ENCODE peak calls at places on chromosome 2, in ten cellular contexts. One of them, this sample, is unnamed.

GRCh38 chr2:16084274-16084673 is 143.9 kb downstream of the MYCN start:
- DNase-seq in endodermal cell: peak; percentile 35
- DNase-seq in body of pancreas: no peak
- DNase-seq in upper lobe of right lung: no peak
- DNase-seq in adrenal gland: no peak
- DNase-seq in brain microvascular endothelial cell: no peak
- DNase-seq in left ventricle myocardium inferior: no peak
- DNase-seq in astrocyte: no peak
- DNase-seq in heart left ventricle: no peak
- DNase-seq in sigmoid colon: no peak
- DNase-seq in this sample: no peak

GRCh38 chr2:33579226-33579625 is 19.9 kb downstream of the FAM98A start:
- DNase-seq in brain microvascular endothelial cell: no peak
- DNase-seq in upper lobe of right lung: no peak
- DNase-seq in adrenal gland: no peak
- DNase-seq in astrocyte: no peak
- DNase-seq in heart left ventricle: no peak
- DNase-seq in sigmoid colon: no peak
- DNase-seq in endodermal cell: no peak
- DNase-seq in left ventricle myocardium inferior: no peak
- DNase-seq in body of pancreas: no peak
- DNase-seq in this sample: no peak

GRCh38 chr2:11537951-11538350 is 4.1 kb downstream of the GREB1 start:
- DNase-seq in body of pancreas: no peak
- DNase-seq in brain microvascular endothelial cell: no peak
- DNase-seq in adrenal gland: no peak
- DNase-seq in left ventricle myocardium inferior: no peak
- DNase-seq in astrocyte: no peak
- DNase-seq in sigmoid colon: no peak
- DNase-seq in endodermal cell: peak; percentile 41
- DNase-seq in heart left ventricle: no peak
- DNase-seq in upper lobe of right lung: no peak
- DNase-seq in this sample: no peak

GRCh38 chr2:237181844-237182243 is 96.2 kb downstream of the COPS8 start:
- DNase-seq in adrenal gland: peak; percentile 35
- DNase-seq in sigmoid colon: peak; percentile 76
- DNase-seq in upper lobe of right lung: no peak
- DNase-seq in endodermal cell: no peak
- DNase-seq in left ventricle myocardium inferior: no peak
- DNase-seq in brain microvascular endothelial cell: peak; percentile 92
- DNase-seq in astrocyte: peak; percentile 96
- DNase-seq in body of pancreas: no peak
- DNase-seq in heart left ventricle: no peak
- DNase-seq in this sample: no peak

GRCh38 chr2:86518498-86518897 is 44.7 kb downstream of the CHMP3 start:
- DNase-seq in left ventricle myocardium inferior: no peak
- DNase-seq in heart left ventricle: no peak
- DNase-seq in upper lobe of right lung: no peak
- DNase-seq in brain microvascular endothelial cell: no peak
- DNase-seq in body of pancreas: peak; percentile 30
- DNase-seq in astrocyte: no peak
- DNase-seq in adrenal gland: no peak
- DNase-seq in endodermal cell: peak; percentile 46
- DNase-seq in sigmoid colon: no peak
- DNase-seq in this sample: no peak

GRCh38 chr2:96114903-96115581 is 1.3 kb downstream of the ADRA2B start:
- DNase-seq in heart left ventricle: no peak
- DNase-seq in sigmoid colon: no peak
- DNase-seq in astrocyte: no peak
- DNase-seq in brain microvascular endothelial cell: no peak
- DNase-seq in endodermal cell: no peak
- DNase-seq in upper lobe of right lung: no peak
- DNase-seq in body of pancreas: no peak
- DNase-seq in left ventricle myocardium inferior: peak; percentile 13
- DNase-seq in adrenal gland: no peak
- DNase-seq in this sample: no peak

GRCh38 chr2:215218587-215219577 is 80.5 kb upstream of the ABCA12 start:
- DNase-seq in endodermal cell: no peak
- DNase-seq in body of pancreas: no peak
- DNase-seq in upper lobe of right lung: no peak
- DNase-seq in brain microvascular endothelial cell: no peak
- DNase-seq in heart left ventricle: no peak
- DNase-seq in adrenal gland: no peak
- DNase-seq in sigmoid colon: no peak
- DNase-seq in left ventricle myocardium inferior: no peak
- DNase-seq in astrocyte: no peak
- DNase-seq in this sample: no peak

GRCh38 chr2:219737270-219737691 is 109.9 kb downstream of the SLC4A3 start:
- DNase-seq in body of pancreas: no peak
- DNase-seq in adrenal gland: no peak
- DNase-seq in astrocyte: peak; percentile 12
- DNase-seq in left ventricle myocardium inferior: peak; percentile 27
- DNase-seq in endodermal cell: peak; percentile 63
- DNase-seq in brain microvascular endothelial cell: peak; percentile 8
- DNase-seq in upper lobe of right lung: no peak
- DNase-seq in heart left ventricle: no peak
- DNase-seq in sigmoid colon: no peak
- DNase-seq in this sample: no peak

GRCh38 chr2:101725515-101726192 is 28.1 kb downstream of the MAP4K4 start:
- DNase-seq in upper lobe of right lung: no peak
- DNase-seq in body of pancreas: no peak
- DNase-seq in heart left ventricle: no peak
- DNase-seq in astrocyte: no peak
- DNase-seq in sigmoid colon: no peak
- DNase-seq in left ventricle myocardium inferior: no peak
- DNase-seq in endodermal cell: peak; percentile 75
- DNase-seq in adrenal gland: no peak
- DNase-seq in brain microvascular endothelial cell: no peak
- DNase-seq in this sample: no peak

GRCh38 chr2:104375206-104375605 is 478.7 kb upstream of the POU3F3 start:
- DNase-seq in adrenal gland: no peak
- DNase-seq in brain microvascular endothelial cell: no peak
- DNase-seq in upper lobe of right lung: no peak
- DNase-seq in sigmoid colon: no peak
- DNase-seq in astrocyte: no peak
- DNase-seq in body of pancreas: no peak
- DNase-seq in heart left ventricle: no peak
- DNase-seq in endodermal cell: no peak
- DNase-seq in left ventricle myocardium inferior: no peak
- DNase-seq in this sample: no peak

GRCh38 chr2:112942654-112943002 is 31.7 kb downstream of the IL37 start:
- DNase-seq in heart left ventricle: no peak
- DNase-seq in body of pancreas: no peak
- DNase-seq in endodermal cell: no peak
- DNase-seq in brain microvascular endothelial cell: no peak
- DNase-seq in left ventricle myocardium inferior: no peak
- DNase-seq in adrenal gland: no peak
- DNase-seq in sigmoid colon: no peak
- DNase-seq in upper lobe of right lung: no peak
- DNase-seq in astrocyte: no peak
- DNase-seq in this sample: no peak

GRCh38 chr2:239919779-239920545 is 105.2 kb downstream of the NDUFA10 start:
- DNase-seq in upper lobe of right lung: peak; percentile 41
- DNase-seq in heart left ventricle: no peak
- DNase-seq in adrenal gland: no peak
- DNase-seq in brain microvascular endothelial cell: no peak
- DNase-seq in sigmoid colon: no peak
- DNase-seq in left ventricle myocardium inferior: peak; percentile 52
- DNase-seq in astrocyte: no peak
- DNase-seq in body of pancreas: no peak
- DNase-seq in endodermal cell: peak; percentile 17
- DNase-seq in this sample: peak; percentile 16

GRCh38 chr2:219552382-219553167 is 8.7 kb downstream of the TMEM198 start:
- DNase-seq in endodermal cell: peak; percentile 98
- DNase-seq in adrenal gland: peak; percentile 77
- DNase-seq in sigmoid colon: peak; percentile 93
- DNase-seq in heart left ventricle: peak; percentile 84
- DNase-seq in upper lobe of right lung: peak; percentile 92
- DNase-seq in left ventricle myocardium inferior: peak; percentile 86
- DNase-seq in body of pancreas: peak; percentile 90
- DNase-seq in brain microvascular endothelial cell: peak; percentile 68
- DNase-seq in astrocyte: peak; percentile 57
- DNase-seq in this sample: peak; percentile 87

GRCh38 chr2:136206613-136207012 is 88.7 kb upstream of the CXCR4 start:
- DNase-seq in heart left ventricle: no peak
- DNase-seq in adrenal gland: no peak
- DNase-seq in body of pancreas: no peak
- DNase-seq in left ventricle myocardium inferior: no peak
- DNase-seq in upper lobe of right lung: no peak
- DNase-seq in astrocyte: no peak
- DNase-seq in sigmoid colon: no peak
- DNase-seq in brain microvascular endothelial cell: no peak
- DNase-seq in endodermal cell: no peak
- DNase-seq in this sample: no peak

GRCh38 chr2:111031546-111032484 is 88.9 kb upstream of the BCL2L11 start:
- DNase-seq in heart left ventricle: peak; percentile 45
- DNase-seq in endodermal cell: no peak
- DNase-seq in astrocyte: no peak
- DNase-seq in sigmoid colon: no peak
- DNase-seq in brain microvascular endothelial cell: no peak
- DNase-seq in left ventricle myocardium inferior: peak; percentile 25
- DNase-seq in adrenal gland: no peak
- DNase-seq in body of pancreas: no peak
- DNase-seq in upper lobe of right lung: no peak
- DNase-seq in this sample: no peak

GRCh38 chr2:181805228-181806038 is 86.1 kb upstream of the ITPRID2 start:
- DNase-seq in adrenal gland: no peak
- DNase-seq in heart left ventricle: no peak
- DNase-seq in body of pancreas: no peak
- DNase-seq in endodermal cell: no peak
- DNase-seq in upper lobe of right lung: no peak
- DNase-seq in sigmoid colon: no peak
- DNase-seq in brain microvascular endothelial cell: no peak
- DNase-seq in astrocyte: peak; percentile 86
- DNase-seq in left ventricle myocardium inferior: no peak
- DNase-seq in this sample: no peak

DNA sequence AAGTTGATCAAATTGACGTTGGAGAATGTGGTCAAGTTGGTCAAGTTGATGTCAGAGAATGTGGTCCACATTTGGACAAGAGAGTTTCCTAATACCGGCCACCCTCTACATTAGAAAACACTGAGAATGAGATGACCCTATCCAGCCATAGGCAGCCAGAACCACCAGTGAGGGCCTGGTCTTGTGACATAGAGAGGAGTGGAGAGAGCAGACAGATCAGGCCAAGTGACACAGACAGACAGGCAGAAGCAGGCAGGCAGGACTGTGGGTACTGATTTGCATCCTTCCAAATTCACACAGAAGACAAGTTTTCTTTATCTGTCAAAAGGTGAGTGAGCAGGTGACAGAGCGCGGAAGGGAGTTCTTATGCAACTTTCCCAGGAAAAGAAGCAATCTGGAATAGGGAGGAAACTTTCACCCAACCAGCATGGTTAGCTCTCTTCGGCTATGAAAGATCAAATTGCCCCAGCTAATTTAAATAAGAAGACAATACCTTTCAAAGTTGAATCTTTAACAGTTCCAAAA is 109.1 kb upstream of the PID1 start:
- DNase-seq in left ventricle myocardium inferior: no peak
- DNase-seq in endodermal cell: no peak
- DNase-seq in body of pancreas: no peak
- DNase-seq in brain microvascular endothelial cell: no peak
- DNase-seq in upper lobe of right lung: no peak
- DNase-seq in heart left ventricle: no peak
- DNase-seq in sigmoid colon: no peak
- DNase-seq in adrenal gland: no peak
- DNase-seq in astrocyte: no peak
- DNase-seq in this sample: no peak
- TF ChIP-seq CTCF in left ventricle myocardium inferior: no peak
- TF ChIP-seq CTCF in endodermal cell: no peak
- TF ChIP-seq CTCF in body of pancreas: no peak
- TF ChIP-seq CTCF in brain microvascular endothelial cell: no peak
- TF ChIP-seq CTCF in upper lobe of right lung: no peak
- TF ChIP-seq CTCF in heart left ventricle: no peak
- TF ChIP-seq CTCF in sigmoid colon: no peak
- TF ChIP-seq CTCF in adrenal gland: no peak
- TF ChIP-seq CTCF in astrocyte: no peak
- TF ChIP-seq CTCF in this sample: no peak

DNA sequence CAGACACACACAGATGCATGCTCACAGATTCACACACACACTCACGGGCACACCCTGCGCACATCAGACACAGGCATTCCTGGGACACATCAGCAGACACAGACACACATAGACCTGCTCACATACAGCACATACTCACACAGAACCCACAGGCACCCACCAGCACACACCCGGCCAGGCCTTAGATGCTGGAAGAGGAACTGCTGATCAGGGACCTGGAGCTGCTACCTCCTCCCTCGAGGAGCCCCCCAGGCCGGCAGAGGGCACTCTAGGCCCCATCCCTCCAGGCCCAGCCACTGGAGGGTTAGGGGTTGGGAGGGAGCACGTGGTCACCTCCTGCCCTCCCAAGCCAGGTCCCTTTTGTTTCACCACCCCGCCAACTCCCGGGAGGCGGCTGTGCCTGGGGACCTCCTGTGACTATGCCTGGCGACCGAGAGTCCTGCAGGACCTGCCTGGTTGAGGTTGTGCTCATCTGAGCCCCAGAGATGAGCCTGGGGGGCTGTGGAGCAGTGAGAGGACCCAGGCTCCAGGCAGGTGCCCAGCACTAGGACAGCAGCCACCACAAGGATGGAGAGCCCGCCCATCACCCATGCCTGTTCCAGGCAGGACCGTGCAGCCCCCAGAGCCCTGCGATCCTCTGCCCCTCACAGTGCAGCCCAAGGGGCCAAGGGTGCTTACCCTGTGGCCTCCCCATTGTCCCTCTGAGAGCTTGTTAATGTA is 21.0 kb upstream of the PTMA start:
- DNase-seq in left ventricle myocardium inferior: peak; percentile 58
- DNase-seq in heart left ventricle: peak; percentile 62
- DNase-seq in endodermal cell: peak; percentile 97
- DNase-seq in brain microvascular endothelial cell: no peak
- DNase-seq in adrenal gland: peak; percentile 56
- DNase-seq in sigmoid colon: peak; percentile 83
- DNase-seq in upper lobe of right lung: peak; percentile 89
- DNase-seq in body of pancreas: peak; percentile 68
- DNase-seq in astrocyte: no peak
- DNase-seq in this sample: peak; percentile 37
- H3K4me3 ChIP-seq in left ventricle myocardium inferior: no peak overlapping the region
- H3K4me3 ChIP-seq in heart left ventricle: no peak overlapping the region
- H3K4me3 ChIP-seq in endodermal cell: peak overlapping the region; percentile 71
- H3K4me3 ChIP-seq in brain microvascular endothelial cell: no peak overlapping the region
- H3K4me3 ChIP-seq in adrenal gland: no peak overlapping the region
- H3K4me3 ChIP-seq in sigmoid colon: no peak overlapping the region
- H3K4me3 ChIP-seq in upper lobe of right lung: no peak overlapping the region
- H3K4me3 ChIP-seq in body of pancreas: no peak overlapping the region
- H3K4me3 ChIP-seq in astrocyte: no peak overlapping the region
- H3K4me3 ChIP-seq in this sample: no peak overlapping the region

GRCh38 chr2:30222636-30223360 is 8.5 kb upstream of the LBH start:
- DNase-seq in adrenal gland: no peak
- DNase-seq in endodermal cell: peak; percentile 29
- DNase-seq in astrocyte: no peak
- DNase-seq in brain microvascular endothelial cell: no peak
- DNase-seq in body of pancreas: no peak
- DNase-seq in heart left ventricle: no peak
- DNase-seq in sigmoid colon: peak; percentile 45
- DNase-seq in upper lobe of right lung: no peak
- DNase-seq in left ventricle myocardium inferior: no peak
- DNase-seq in this sample: no peak
- H3K27ac ChIP-seq in adrenal gland: no peak overlapping the region
- H3K27ac ChIP-seq in endodermal cell: no peak overlapping the region
- H3K27ac ChIP-seq in astrocyte: no peak overlapping the region
- H3K27ac ChIP-seq in brain microvascular endothelial cell: no peak overlapping the region
- H3K27ac ChIP-seq in body of pancreas: no peak overlapping the region
- H3K27ac ChIP-seq in heart left ventricle: no peak overlapping the region
- H3K27ac ChIP-seq in sigmoid colon: no peak overlapping the region
- H3K27ac ChIP-seq in upper lobe of right lung: no peak overlapping the region
- H3K27ac ChIP-seq in left ventricle myocardium inferior: peak overlapping the region; percentile 81
- H3K27ac ChIP-seq in this sample: no peak overlapping the region

GRCh38 chr2:71100195-71100964 is 29.6 kb downstream of the MCEE start:
- DNase-seq in heart left ventricle: peak; percentile 22
- DNase-seq in astrocyte: peak; percentile 43
- DNase-seq in endodermal cell: peak; percentile 89
- DNase-seq in brain microvascular endothelial cell: peak; percentile 75
- DNase-seq in upper lobe of right lung: peak; percentile 71
- DNase-seq in body of pancreas: peak; percentile 69
- DNase-seq in left ventricle myocardium inferior: peak; percentile 37
- DNase-seq in sigmoid colon: no peak
- DNase-seq in adrenal gland: peak; percentile 65
- DNase-seq in this sample: no peak
- TF ChIP-seq CTCF in heart left ventricle: peak; percentile 61
- TF ChIP-seq CTCF in astrocyte: peak; percentile 80
- TF ChIP-seq CTCF in endodermal cell: peak; percentile 87
- TF ChIP-seq CTCF in brain microvascular endothelial cell: peak; percentile 92
- TF ChIP-seq CTCF in upper lobe of right lung: peak; percentile 81
- TF ChIP-seq CTCF in body of pancreas: peak; percentile 75
- TF ChIP-seq CTCF in left ventricle myocardium inferior: peak; percentile 78
- TF ChIP-seq CTCF in sigmoid colon: peak; percentile 58
- TF ChIP-seq CTCF in adrenal gland: peak; percentile 73
- TF ChIP-seq CTCF in this sample: peak; percentile 81

This sample was measured in RWPE2.